ENCODE peak calls at places on chromosomes 6 and 20, in five cellular contexts. N, O, L, G and E are unnamed samples.

GRCh38 chr6:1771324-1771723 is 161.6 kb downstream of the FOXC1 start:
- DNase-seq in N (no peak), O (no peak), L (peak), G (no peak), E (no peak)

GRCh38 chr6:136598048-136598447 is 47.8 kb upstream of the MAP7 start:
- DNase-seq in N (no peak), O (no peak), L (no peak), G (no peak), E (no peak)

GRCh38 chr6:145261758-145262157 is 473.6 kb downstream of the EPM2A start:
- DNase-seq in N (no peak), O (no peak), L (no peak), G (no peak), E (no peak)

GRCh38 chr6:40376113-40376650 is 211.0 kb downstream of the LRFN2 start:
- DNase-seq in N (no peak), O (no peak), L (no peak), G (no peak), E (no peak)

GRCh38 chr6:90860822-90861601 is 274.1 kb upstream of the MAP3K7 start:
- DNase-seq in N (no peak), O (peak), L (no peak), G (peak), E (no peak)

GRCh38 chr6:25743868-25744267 is 10.7 kb upstream of the SLC17A4 start:
- DNase-seq in N (no peak), O (no peak), L (no peak), G (no peak), E (no peak)

GRCh38 chr6:34246563-34247391 is 2.0 kb downstream of the SMIM29 start:
- DNase-seq in N (peak), O (peak), L (peak), G (peak), E (peak)

GRCh38 chr20:56358070-56358469 is 704 bp upstream of the FAM210B start:
- DNase-seq in N (no peak), O (no peak), L (peak), G (peak), E (no peak)

GRCh38 chr6:136403166-136403980 is 113.7 kb upstream of the BCLAF1 start:
- DNase-seq in N (no peak), O (no peak), L (peak), G (peak), E (no peak)

GRCh38 chr6:134753001-134753400 is 196.9 kb downstream of the ALDH8A1 start:
- DNase-seq in N (no peak), O (no peak), L (no peak), G (no peak), E (no peak)